ENCODE peak calls at places on chromosomes 6 and 20, in ten cellular contexts. One of them, this sample, is unnamed. For H3K9me3, the result is how much of the 10 kb centered on the place peaks cover.

GRCh38 chr6:31476515-31477139 is 21.3 kb upstream of the MICB start:
- DNase-seq in tibial nerve: no peak
- DNase-seq in lower lobe of right lung: no peak
- DNase-seq in OCI-LY7: peak
- DNase-seq in heart left ventricle: no peak
- DNase-seq in CD8-positive, alpha-beta T cell: no peak
- DNase-seq in WERI-Rb-1: no peak
- DNase-seq in ovary: no peak
- DNase-seq in stomach: no peak
- DNase-seq in tibial artery: no peak
- DNase-seq in this sample: no peak

GRCh38 chr20:14488756-14489479 is 151.5 kb upstream of the FLRT3 start:
- DNase-seq in tibial nerve: no peak
- DNase-seq in lower lobe of right lung: no peak
- DNase-seq in OCI-LY7: no peak
- DNase-seq in heart left ventricle: no peak
- DNase-seq in CD8-positive, alpha-beta T cell: no peak
- DNase-seq in WERI-Rb-1: no peak
- DNase-seq in ovary: no peak
- DNase-seq in stomach: no peak
- DNase-seq in tibial artery: no peak
- DNase-seq in this sample: no peak

GRCh38 chr6:36912583-36912982 is 26.8 kb downstream of the C6orf89 start:
- DNase-seq in tibial nerve: no peak
- DNase-seq in lower lobe of right lung: no peak
- DNase-seq in OCI-LY7: no peak
- DNase-seq in heart left ventricle: no peak
- DNase-seq in CD8-positive, alpha-beta T cell: peak
- DNase-seq in WERI-Rb-1: peak
- DNase-seq in ovary: no peak
- DNase-seq in stomach: no peak
- DNase-seq in tibial artery: no peak
- DNase-seq in this sample: peak

GRCh38 chr6:116139917-116140316 is 14.0 kb upstream of the COL10A1 start:
- DNase-seq in tibial nerve: no peak
- DNase-seq in lower lobe of right lung: no peak
- DNase-seq in OCI-LY7: no peak
- DNase-seq in heart left ventricle: no peak
- DNase-seq in CD8-positive, alpha-beta T cell: no peak
- DNase-seq in WERI-Rb-1: no peak
- DNase-seq in ovary: no peak
- DNase-seq in stomach: no peak
- DNase-seq in tibial artery: no peak
- DNase-seq in this sample: no peak

GRCh38 chr20:37615507-37616425 is 78.1 kb upstream of the CTNNBL1 start:
- DNase-seq in tibial nerve: peak
- DNase-seq in lower lobe of right lung: no peak
- DNase-seq in OCI-LY7: peak
- DNase-seq in heart left ventricle: no peak
- DNase-seq in CD8-positive, alpha-beta T cell: peak
- DNase-seq in WERI-Rb-1: no peak
- DNase-seq in ovary: no peak
- DNase-seq in stomach: peak
- DNase-seq in tibial artery: peak
- DNase-seq in this sample: no peak

GRCh38 chr6:12476484-12476883 is 186.3 kb downstream of the EDN1 start:
- DNase-seq in tibial nerve: no peak
- DNase-seq in lower lobe of right lung: no peak
- DNase-seq in OCI-LY7: no peak
- DNase-seq in heart left ventricle: no peak
- DNase-seq in CD8-positive, alpha-beta T cell: no peak
- DNase-seq in WERI-Rb-1: no peak
- DNase-seq in ovary: no peak
- DNase-seq in stomach: no peak
- DNase-seq in tibial artery: no peak
- DNase-seq in this sample: no peak

GRCh38 chr6:3801960-3802359 is 47.2 kb upstream of the FAM50B start:
- DNase-seq in tibial nerve: no peak
- DNase-seq in lower lobe of right lung: no peak
- DNase-seq in OCI-LY7: no peak
- DNase-seq in heart left ventricle: no peak
- DNase-seq in CD8-positive, alpha-beta T cell: no peak
- DNase-seq in WERI-Rb-1: no peak
- DNase-seq in ovary: no peak
- DNase-seq in stomach: no peak
- DNase-seq in tibial artery: no peak
- DNase-seq in this sample: no peak

GRCh38 chr20:57618091-57618765 is 2.0 kb downstream of the ZBP1 start:
- DNase-seq in tibial nerve: no peak
- DNase-seq in lower lobe of right lung: peak
- DNase-seq in OCI-LY7: peak
- DNase-seq in heart left ventricle: no peak
- DNase-seq in CD8-positive, alpha-beta T cell: no peak
- DNase-seq in WERI-Rb-1: no peak
- DNase-seq in ovary: no peak
- DNase-seq in stomach: no peak
- DNase-seq in tibial artery: no peak
- DNase-seq in this sample: no peak

GRCh38 chr20:64203037-64203777 is 39.0 kb downstream of the MYT1 start:
- DNase-seq in tibial nerve: no peak
- DNase-seq in lower lobe of right lung: no peak
- DNase-seq in OCI-LY7: no peak
- DNase-seq in heart left ventricle: no peak
- DNase-seq in CD8-positive, alpha-beta T cell: no peak
- DNase-seq in WERI-Rb-1: peak
- DNase-seq in ovary: no peak
- DNase-seq in stomach: no peak
- DNase-seq in tibial artery: no peak
- DNase-seq in this sample: no peak

GRCh38 chr6:161435426-161436065 is 161.7 kb upstream of the AGPAT4 start:
- DNase-seq in tibial nerve: no peak
- DNase-seq in lower lobe of right lung: no peak
- DNase-seq in OCI-LY7: no peak
- DNase-seq in heart left ventricle: no peak
- DNase-seq in CD8-positive, alpha-beta T cell: no peak
- DNase-seq in WERI-Rb-1: no peak
- DNase-seq in ovary: no peak
- DNase-seq in stomach: no peak
- DNase-seq in tibial artery: no peak
- DNase-seq in this sample: no peak

GRCh38 chr20:51687071-51687470 is 81.1 kb downstream of the ATP9A start:
- DNase-seq in tibial nerve: no peak
- DNase-seq in lower lobe of right lung: no peak
- DNase-seq in OCI-LY7: no peak
- DNase-seq in heart left ventricle: no peak
- DNase-seq in CD8-positive, alpha-beta T cell: no peak
- DNase-seq in WERI-Rb-1: no peak
- DNase-seq in ovary: no peak
- DNase-seq in stomach: no peak
- DNase-seq in tibial artery: no peak
- DNase-seq in this sample: no peak

GRCh38 chr6:105452924-105453756 is 50.3 kb upstream of the PREP start:
- DNase-seq in tibial nerve: no peak
- DNase-seq in lower lobe of right lung: peak
- DNase-seq in OCI-LY7: peak
- DNase-seq in heart left ventricle: no peak
- DNase-seq in CD8-positive, alpha-beta T cell: peak
- DNase-seq in WERI-Rb-1: no peak
- DNase-seq in ovary: no peak
- DNase-seq in stomach: peak
- DNase-seq in tibial artery: peak
- DNase-seq in this sample: no peak

GRCh38 chr6:77368660-77369313 is 94.5 kb downstream of the HTR1B start:
- DNase-seq in tibial nerve: no peak
- DNase-seq in lower lobe of right lung: peak
- DNase-seq in OCI-LY7: no peak
- DNase-seq in heart left ventricle: peak
- DNase-seq in CD8-positive, alpha-beta T cell: no peak
- DNase-seq in WERI-Rb-1: no peak
- DNase-seq in ovary: no peak
- DNase-seq in stomach: peak
- DNase-seq in tibial artery: peak
- DNase-seq in this sample: no peak

GRCh38 chr6:170294813-170295518 is 4.1 kb upstream of the DLL1 start:
- DNase-seq in tibial nerve: no peak
- DNase-seq in lower lobe of right lung: no peak
- DNase-seq in OCI-LY7: no peak
- DNase-seq in heart left ventricle: no peak
- DNase-seq in CD8-positive, alpha-beta T cell: no peak
- DNase-seq in WERI-Rb-1: no peak
- DNase-seq in ovary: peak
- DNase-seq in stomach: no peak
- DNase-seq in tibial artery: no peak
- DNase-seq in this sample: no peak

DNA sequence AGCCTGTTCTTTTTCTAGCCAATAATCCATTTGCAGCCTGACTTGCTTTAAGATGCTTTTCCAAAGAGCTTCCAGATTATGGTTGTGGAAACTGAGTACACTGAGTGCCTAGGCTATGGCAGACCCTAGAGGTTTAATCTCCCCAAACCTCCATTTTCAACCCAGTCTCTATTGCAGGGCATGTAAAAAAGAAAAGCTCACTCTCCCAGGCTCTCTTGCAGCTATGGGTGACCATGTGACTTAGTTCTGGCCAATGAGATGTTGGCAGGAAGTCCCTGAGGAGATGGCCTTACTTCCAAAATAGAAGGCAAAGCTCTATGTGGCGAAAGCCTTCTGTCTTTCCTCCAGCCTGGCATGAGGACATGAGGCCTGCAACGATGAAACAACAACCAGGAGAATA is 3.8 kb downstream of the PDRG1 start:
- DNase-seq in tibial nerve: no peak
- DNase-seq in lower lobe of right lung: no peak
- DNase-seq in OCI-LY7: peak
- DNase-seq in heart left ventricle: no peak
- DNase-seq in CD8-positive, alpha-beta T cell: no peak
- DNase-seq in WERI-Rb-1: no peak
- DNase-seq in ovary: no peak
- DNase-seq in stomach: no peak
- DNase-seq in tibial artery: no peak
- DNase-seq in this sample: no peak
- TF ChIP-seq CTCF in tibial nerve: no peak
- TF ChIP-seq CTCF in lower lobe of right lung: no peak
- TF ChIP-seq CTCF in OCI-LY7: no peak
- TF ChIP-seq CTCF in heart left ventricle: no peak
- TF ChIP-seq CTCF in CD8-positive, alpha-beta T cell: no peak
- TF ChIP-seq CTCF in WERI-Rb-1: no peak
- TF ChIP-seq CTCF in ovary: no peak
- TF ChIP-seq CTCF in stomach: no peak
- TF ChIP-seq CTCF in tibial artery: no peak
- TF ChIP-seq CTCF in this sample: no peak

DNA sequence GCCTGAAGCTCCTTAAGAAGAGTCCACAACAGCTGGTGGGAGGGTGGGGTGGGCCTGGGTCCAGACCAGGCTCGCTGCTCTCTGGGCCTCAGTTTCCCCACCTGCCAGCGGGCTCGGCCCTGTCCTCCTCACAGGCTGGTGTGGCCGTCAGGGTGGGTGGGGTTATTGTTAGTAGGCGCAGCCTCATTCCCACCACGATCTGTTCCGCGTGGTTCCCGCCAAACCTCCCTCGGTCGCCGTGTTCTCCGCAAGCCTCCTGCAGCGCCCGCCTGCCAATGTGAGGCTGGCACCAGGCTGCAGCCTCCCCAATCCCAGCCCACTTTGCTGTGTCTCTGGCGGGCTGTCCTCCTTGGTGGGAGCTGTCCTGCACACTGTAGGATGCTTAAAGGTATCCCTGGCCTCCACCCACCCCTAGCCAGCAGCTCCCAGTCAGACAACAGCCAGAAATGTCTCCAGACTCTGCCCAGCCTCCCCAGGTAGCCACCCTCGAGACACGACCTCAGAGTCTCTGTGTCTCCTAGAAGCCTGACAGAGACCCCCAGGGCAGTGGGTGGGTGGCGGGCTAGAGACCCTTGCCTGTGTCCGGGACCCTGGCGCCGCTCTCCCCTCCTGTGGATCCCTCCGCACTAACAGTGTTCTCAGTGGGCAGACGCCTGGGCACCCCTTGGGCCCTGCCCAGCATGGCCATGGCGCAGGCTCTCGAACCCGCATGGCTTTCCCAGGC is 15.3 kb downstream of the SLC17A9 start:
- DNase-seq in tibial nerve: no peak
- DNase-seq in lower lobe of right lung: no peak
- DNase-seq in OCI-LY7: no peak
- DNase-seq in heart left ventricle: no peak
- DNase-seq in CD8-positive, alpha-beta T cell: no peak
- DNase-seq in WERI-Rb-1: no peak
- DNase-seq in ovary: no peak
- DNase-seq in stomach: no peak
- DNase-seq in tibial artery: no peak
- DNase-seq in this sample: no peak
- H3K9me3 ChIP-seq in tibial nerve: under half
- H3K9me3 ChIP-seq in lower lobe of right lung: under half
- H3K9me3 ChIP-seq in OCI-LY7: under half
- H3K9me3 ChIP-seq in heart left ventricle: under half
- H3K9me3 ChIP-seq in CD8-positive, alpha-beta T cell: under half
- H3K9me3 ChIP-seq in WERI-Rb-1: under half
- H3K9me3 ChIP-seq in ovary: under half
- H3K9me3 ChIP-seq in stomach: under half
- H3K9me3 ChIP-seq in tibial artery: under half
- H3K9me3 ChIP-seq in this sample: under half

GRCh38 chr6:133756046-133756445 is 132.9 kb upstream of the TCF21 start:
- DNase-seq in tibial nerve: no peak
- DNase-seq in lower lobe of right lung: no peak
- DNase-seq in OCI-LY7: no peak
- DNase-seq in heart left ventricle: no peak
- DNase-seq in CD8-positive, alpha-beta T cell: no peak
- DNase-seq in WERI-Rb-1: no peak
- DNase-seq in ovary: no peak
- DNase-seq in stomach: no peak
- DNase-seq in tibial artery: no peak
- DNase-seq in this sample: no peak
- H3K27ac ChIP-seq in tibial nerve: no peak
- H3K27ac ChIP-seq in lower lobe of right lung: peak
- H3K27ac ChIP-seq in OCI-LY7: no peak
- H3K27ac ChIP-seq in heart left ventricle: peak
- H3K27ac ChIP-seq in CD8-positive, alpha-beta T cell: no peak
- H3K27ac ChIP-seq in WERI-Rb-1: no peak
- H3K27ac ChIP-seq in ovary: no peak
- H3K27ac ChIP-seq in stomach: peak
- H3K27ac ChIP-seq in tibial artery: peak
- H3K27ac ChIP-seq in this sample: no peak

DNA sequence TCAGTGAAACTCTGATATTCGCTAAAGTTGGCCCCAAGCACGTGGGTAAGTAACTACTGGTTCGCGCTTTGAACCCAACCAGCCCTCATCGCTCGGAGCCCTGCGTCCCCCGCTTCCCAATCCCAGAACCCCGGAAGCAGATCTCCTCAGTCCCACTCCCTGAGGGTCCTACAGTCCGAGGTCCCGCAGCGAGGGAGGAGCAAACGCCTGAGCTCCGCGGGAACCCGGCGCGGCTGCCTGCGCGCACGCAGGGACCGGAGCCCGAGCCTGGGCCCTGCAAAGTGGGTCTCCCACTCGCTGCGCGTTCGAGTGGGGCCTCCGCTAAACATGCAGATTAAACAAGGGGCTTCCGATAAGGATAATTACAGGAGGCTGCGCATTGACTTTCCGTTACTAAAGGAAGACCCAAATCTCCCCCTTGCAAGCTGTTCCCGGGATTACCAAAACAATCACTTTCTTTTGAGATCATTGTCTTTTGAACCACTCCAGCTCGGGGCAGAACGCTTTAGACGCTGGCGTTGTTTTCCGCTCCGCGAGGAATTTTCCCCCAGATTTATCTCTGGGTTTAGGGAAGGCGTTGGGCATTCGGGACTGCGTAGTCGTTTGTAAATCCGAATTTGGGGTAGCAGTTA is 1.3 kb upstream of the VSX1 start:
- DNase-seq in tibial nerve: no peak
- DNase-seq in lower lobe of right lung: no peak
- DNase-seq in OCI-LY7: no peak
- DNase-seq in heart left ventricle: no peak
- DNase-seq in CD8-positive, alpha-beta T cell: no peak
- DNase-seq in WERI-Rb-1: no peak
- DNase-seq in ovary: no peak
- DNase-seq in stomach: no peak
- DNase-seq in tibial artery: no peak
- DNase-seq in this sample: no peak
- TF ChIP-seq CTCF in tibial nerve: no peak
- TF ChIP-seq CTCF in lower lobe of right lung: no peak
- TF ChIP-seq CTCF in OCI-LY7: no peak
- TF ChIP-seq CTCF in heart left ventricle: no peak
- TF ChIP-seq CTCF in CD8-positive, alpha-beta T cell: no peak
- TF ChIP-seq CTCF in WERI-Rb-1: no peak
- TF ChIP-seq CTCF in ovary: no peak
- TF ChIP-seq CTCF in stomach: no peak
- TF ChIP-seq CTCF in tibial artery: no peak
- TF ChIP-seq CTCF in this sample: no peak

This sample was measured in AG04450.